ENCODE peak calls at places on chromosomes 12 and 14, in four cellular contexts. H is NCI-H1436 treated with DMSO at 0.1 percent for 48 hours; R is fibroblast of pulmonary artery; M is stimulated activated CD4-positive, alpha-beta T cell treated with anti-CD3 and anti-CD28 coated beads, Interleukin-2, amount 100 ng/mL, for 24 hours. V is an unnamed sample.

GRCh38 chr12:122872815-122873361 is 23.0 kb downstream of the VPS37B start:
- DNase-seq in H (no peak), R (no peak), M (no peak), V (no peak)

GRCh38 chr14:75439989-75440388 is 12.2 kb downstream of the JDP2 start:
- DNase-seq in H (no peak), R (no peak), M (no peak), V (no peak)

GRCh38 chr12:24913130-24913529 is 35.8 kb downstream of the BCAT1 start:
- DNase-seq in H (no peak), R (no peak), M (no peak), V (no peak)

GRCh38 chr14:69750495-69750894 is 16.4 kb upstream of the SRSF5 start:
- DNase-seq in H (no peak), R (no peak), M (no peak), V (no peak)

GRCh38 chr14:99704037-99704436 is 19.9 kb downstream of the CYP46A1 start:
- DNase-seq in H (no peak), R (no peak), M (no peak), V (no peak)

GRCh38 chr14:100581228-100582145 is 5.7 kb downstream of the BEGAIN start:
- DNase-seq in H (no peak), R (no peak), M (no peak), V (no peak)

GRCh38 chr14:50941151-50941550 is 3.1 kb downstream of the PYGL start:
- DNase-seq in H (no peak), R (no peak), M (no peak), V (no peak)

GRCh38 chr14:100374270-100374669 is 51.1 kb downstream of the SLC25A47 start:
- DNase-seq in H (no peak), R (no peak), M (no peak), V (no peak)

GRCh38 chr12:101706403-101706802 is 9.0 kb downstream of the CHPT1 start:
- DNase-seq in H (no peak), R (no peak), M (no peak), V (no peak)

GRCh38 chr12:124928095-124928911 is 13.9 kb upstream of the UBC start:
- DNase-seq in H (no peak), R (peak; percentile 94), M (no peak), V (peak; percentile 95)

GRCh38 chr12:13559318-13559978 is 362.9 kb downstream of the EMP1 start:
- DNase-seq in H (no peak), R (no peak), M (no peak), V (no peak)

GRCh38 chr12:109680521-109681030 is 33.0 kb upstream of the FAM222A start:
- DNase-seq in H (no peak), R (no peak), M (no peak), V (no peak)

GRCh38 chr14:77645520-77646230 is 29.2 kb upstream of the SPTLC2 start:
- DNase-seq in H (no peak), R (no peak), M (no peak), V (no peak)

GRCh38 chr14:101249676-101250036 is 311.6 kb upstream of the DIO3 start:
- DNase-seq in H (no peak), R (no peak), M (no peak), V (no peak)

GRCh38 chr14:34496007-34496678 is 34.1 kb upstream of the SPTSSA start:
- DNase-seq in H (no peak), R (peak; percentile 70), M (no peak), V (no peak)

GRCh38 chr12:128792398-128792797 is 31.4 kb downstream of the SLC15A4 start:
- DNase-seq in H (no peak), R (no peak), M (no peak), V (no peak)

GRCh38 chr14:95683793-95684192 is 2.4 kb upstream of the TCL1B start:
- DNase-seq in H (no peak), R (no peak), M (peak; percentile 32), V (no peak)

GRCh38 chr12:9064815-9065606 is 50.7 kb downstream of the A2M start:
- DNase-seq in H (no peak), R (peak; percentile 41), M (no peak), V (peak; percentile 92)

GRCh38 chr12:26978801-26979200 is 35.4 kb downstream of the TM7SF3 start:
- DNase-seq in H (no peak), R (no peak), M (no peak), V (no peak)

GRCh38 chr12:27549801-27550652 is 26.0 kb downstream of the PPFIBP1 start:
- DNase-seq in H (no peak), R (peak; percentile 99), M (no peak), V (no peak)

GRCh38 chr12:52521175-52521574 is 981 bp upstream of the KRT5 start:
- DNase-seq in H (no peak), R (no peak), M (no peak), V (no peak)

GRCh38 chr12:55771736-55772135 is 28.8 kb downstream of the GDF11 start:
- DNase-seq in H (no peak), R (no peak), M (no peak), V (no peak)

GRCh38 chr12:92297932-92298681 is 152.5 kb upstream of the BTG1 start:
- DNase-seq in H (no peak), R (peak; percentile 47), M (no peak), V (no peak)

GRCh38 chr12:18955594-18955993 is 173.9 kb upstream of the PLEKHA5 start:
- DNase-seq in H (no peak), R (peak; percentile 18), M (no peak), V (no peak)

GRCh38 chr14:63928744-63929174 is 76.0 kb downstream of the SYNE2 start:
- DNase-seq in H (no peak), R (peak; percentile 86), M (no peak), V (no peak)

GRCh38 chr12:6110006-6110405 is 14.5 kb downstream of the VWF start:
- DNase-seq in H (no peak), R (peak; percentile 42), M (no peak), V (no peak)

GRCh38 chr14:75427126-75427481 is 718 bp upstream of the JDP2 start:
- DNase-seq in H (no peak), R (no peak), M (no peak), V (peak; percentile 49)

GRCh38 chr14:89320381-89321000 is 96.5 kb downstream of the FOXN3 start:
- DNase-seq in H (no peak), R (no peak), M (no peak), V (no peak)

GRCh38 chr14:51394804-51395203 is 154.8 kb downstream of the TMX1 start:
- DNase-seq in H (no peak), R (no peak), M (no peak), V (no peak)

GRCh38 chr12:53530920-53531319 is 23.6 kb upstream of the NPFF start:
- DNase-seq in H (no peak), R (no peak), M (no peak), V (no peak)

GRCh38 chr12:45658066-45658465 is 71.4 kb upstream of the ARID2 start:
- DNase-seq in H (no peak), R (no peak), M (no peak), V (no peak)

GRCh38 chr12:11875414-11875935 is 195.3 kb upstream of the BCL2L14 start:
- DNase-seq in H (no peak), R (peak; percentile 11), M (peak; percentile 35), V (no peak)

GRCh38 chr14:79320561-79320960 is 890.7 kb downstream of the DIO2 start:
- DNase-seq in H (no peak), R (no peak), M (no peak), V (no peak)

GRCh38 chr12:40015360-40015759 is 90.5 kb downstream of the SLC2A13 start:
- DNase-seq in H (no peak), R (no peak), M (no peak), V (no peak)

GRCh38 chr14:98871796-98872195 is 400.2 kb downstream of the BCL11B start:
- DNase-seq in H (no peak), R (no peak), M (no peak), V (no peak)

GRCh38 chr12:98439471-98440164 is 75.8 kb upstream of the TMPO start:
- DNase-seq in H (no peak), R (peak; percentile 86), M (no peak), V (no peak)